ENCODE peak calls at places on chromosomes 1 and 21, in six cellular contexts. H, L, P, X, O and M are unnamed samples.
A peak's percentile ranks its signal among the peaks of the same experiment; 100 is the strongest.

GRCh38 chr21:21921410-21922232 is 923.4 kb downstream of the NCAM2 start:
- DNase-seq in H (no peak), L (no peak), P (no peak), X (no peak), O (no peak), M (peak; percentile 59)

GRCh38 chr1:32399853-32400252 is 5.6 kb upstream of the BSDC1 start:
- DNase-seq in H (no peak), L (no peak), P (no peak), X (no peak), O (no peak), M (no peak)

GRCh38 chr1:91679446-91679845 is 178.8 kb downstream of the CDC7 start:
- DNase-seq in H (no peak), L (no peak), P (no peak), X (no peak), O (no peak), M (no peak)

GRCh38 chr1:228101994-228102790 is 933 bp downstream of the C1orf35 start:
- DNase-seq in H (peak; percentile 70), L (no peak), P (no peak), X (peak; percentile 62), O (no peak), M (peak; percentile 54)

GRCh38 chr1:158251160-158251559 is 3.1 kb upstream of the CD1A start:
- DNase-seq in H (no peak), L (no peak), P (no peak), X (no peak), O (no peak), M (no peak)

GRCh38 chr1:246067432-246068021 is 439.6 kb downstream of the SMYD3 start:
- DNase-seq in H (peak; percentile 61), L (no peak), P (no peak), X (no peak), O (no peak), M (peak; percentile 46)

GRCh38 chr1:5906966-5907365 is 85.3 kb downstream of the NPHP4 start:
- DNase-seq in H (no peak), L (no peak), P (no peak), X (no peak), O (no peak), M (no peak)

GRCh38 chr1:56411484-56412180 is 167.7 kb downstream of the PLPP3 start:
- DNase-seq in H (peak; percentile 39), L (no peak), P (no peak), X (no peak), O (no peak), M (no peak)

GRCh38 chr21:33268736-33269441 is 2.7 kb downstream of the IL10RB start:
- DNase-seq in H (no peak), L (no peak), P (no peak), X (no peak), O (no peak), M (no peak)

GRCh38 chr1:213389061-213389581 is 338.1 kb downstream of the RPS6KC1 start:
- DNase-seq in H (no peak), L (no peak), P (no peak), X (no peak), O (no peak), M (no peak)

GRCh38 chr21:37145635-37146111 is 72.6 kb downstream of the TTC3 start:
- DNase-seq in H (no peak), L (no peak), P (no peak), X (no peak), O (no peak), M (no peak)

GRCh38 chr1:208497866-208498541 is 253.8 kb upstream of the PLXNA2 start:
- DNase-seq in H (no peak), L (no peak), P (no peak), X (no peak), O (no peak), M (no peak)

GRCh38 chr1:184386271-184387068 is at the start of gene C1orf21:
- DNase-seq in H (peak; percentile 93), L (peak; percentile 76), P (peak; percentile 95), X (peak; percentile 88), O (peak; percentile 40), M (peak; percentile 97)

GRCh38 chr21:31316488-31317169 is 27.4 kb downstream of the TIAM1 start:
- DNase-seq in H (no peak), L (no peak), P (no peak), X (peak; percentile 5), O (no peak), M (no peak)